ENCODE peak calls at places on chromosomes 3 and 15, in ten cellular contexts. One of them, this sample, is unnamed.

GRCh38 chr15:77531191-77532000 is 101.3 kb downstream of the LINGO1 start:
- DNase-seq in tibial nerve: no peak
- DNase-seq in transverse colon: no peak
- DNase-seq in heart left ventricle: no peak
- DNase-seq in body of pancreas: no peak
- DNase-seq in A549: no peak
- DNase-seq in breast epithelium: no peak
- DNase-seq in ovary: peak
- DNase-seq in endothelial cell of umbilical vein: no peak
- DNase-seq in adrenal gland: no peak
- DNase-seq in this sample: no peak

GRCh38 chr3:183117046-183117445 is 17.8 kb upstream of the MCCC1 start:
- DNase-seq in ovary: no peak
- DNase-seq in body of pancreas: no peak
- DNase-seq in A549: no peak
- DNase-seq in endothelial cell of umbilical vein: no peak
- DNase-seq in adrenal gland: no peak
- DNase-seq in transverse colon: no peak
- DNase-seq in breast epithelium: no peak
- DNase-seq in tibial nerve: no peak
- DNase-seq in heart left ventricle: no peak
- DNase-seq in this sample: no peak

GRCh38 chr3:134601539-134602439 is 49.0 kb downstream of the KY start:
- DNase-seq in transverse colon: no peak
- DNase-seq in body of pancreas: no peak
- DNase-seq in breast epithelium: no peak
- DNase-seq in tibial nerve: no peak
- DNase-seq in adrenal gland: peak
- DNase-seq in A549: no peak
- DNase-seq in ovary: peak
- DNase-seq in heart left ventricle: no peak
- DNase-seq in endothelial cell of umbilical vein: peak
- DNase-seq in this sample: peak

GRCh38 chr15:61379005-61379404 is 149.9 kb upstream of the RORA start:
- DNase-seq in heart left ventricle: no peak
- DNase-seq in transverse colon: no peak
- DNase-seq in A549: no peak
- DNase-seq in ovary: no peak
- DNase-seq in endothelial cell of umbilical vein: no peak
- DNase-seq in body of pancreas: no peak
- DNase-seq in adrenal gland: no peak
- DNase-seq in breast epithelium: no peak
- DNase-seq in tibial nerve: no peak
- DNase-seq in this sample: no peak

GRCh38 chr3:96266395-96267187 is 547.8 kb upstream of the EPHA6 start:
- DNase-seq in body of pancreas: peak
- DNase-seq in transverse colon: no peak
- DNase-seq in adrenal gland: no peak
- DNase-seq in tibial nerve: no peak
- DNase-seq in heart left ventricle: no peak
- DNase-seq in ovary: no peak
- DNase-seq in breast epithelium: no peak
- DNase-seq in endothelial cell of umbilical vein: peak
- DNase-seq in A549: peak
- DNase-seq in this sample: peak

GRCh38 chr15:52496776-52497470 is 31.8 kb downstream of the MYO5A start:
- DNase-seq in adrenal gland: no peak
- DNase-seq in transverse colon: no peak
- DNase-seq in A549: peak
- DNase-seq in heart left ventricle: no peak
- DNase-seq in body of pancreas: no peak
- DNase-seq in endothelial cell of umbilical vein: peak
- DNase-seq in tibial nerve: no peak
- DNase-seq in ovary: no peak
- DNase-seq in breast epithelium: no peak
- DNase-seq in this sample: no peak

GRCh38 chr3:177124882-177125281 is 72.4 kb downstream of the TBL1XR1 start:
- DNase-seq in body of pancreas: no peak
- DNase-seq in adrenal gland: no peak
- DNase-seq in transverse colon: no peak
- DNase-seq in ovary: no peak
- DNase-seq in A549: no peak
- DNase-seq in tibial nerve: no peak
- DNase-seq in heart left ventricle: no peak
- DNase-seq in endothelial cell of umbilical vein: no peak
- DNase-seq in breast epithelium: no peak
- DNase-seq in this sample: no peak

GRCh38 chr3:185460719-185461350 is 38.0 kb downstream of the TMEM41A start:
- DNase-seq in ovary: no peak
- DNase-seq in heart left ventricle: no peak
- DNase-seq in breast epithelium: no peak
- DNase-seq in tibial nerve: no peak
- DNase-seq in endothelial cell of umbilical vein: peak
- DNase-seq in A549: peak
- DNase-seq in body of pancreas: no peak
- DNase-seq in adrenal gland: no peak
- DNase-seq in transverse colon: no peak
- DNase-seq in this sample: peak

GRCh38 chr15:32730677-32731654 is 13.2 kb downstream of the GREM1 start:
- DNase-seq in heart left ventricle: no peak
- DNase-seq in transverse colon: peak
- DNase-seq in A549: no peak
- DNase-seq in adrenal gland: no peak
- DNase-seq in ovary: no peak
- DNase-seq in body of pancreas: peak
- DNase-seq in tibial nerve: no peak
- DNase-seq in endothelial cell of umbilical vein: peak
- DNase-seq in breast epithelium: no peak
- DNase-seq in this sample: no peak

GRCh38 chr3:149977391-149977790 is 6.7 kb upstream of the PFN2 start:
- DNase-seq in body of pancreas: no peak
- DNase-seq in A549: no peak
- DNase-seq in endothelial cell of umbilical vein: no peak
- DNase-seq in heart left ventricle: no peak
- DNase-seq in adrenal gland: no peak
- DNase-seq in tibial nerve: no peak
- DNase-seq in breast epithelium: no peak
- DNase-seq in transverse colon: no peak
- DNase-seq in ovary: no peak
- DNase-seq in this sample: no peak

GRCh38 chr3:23112491-23112890 is 90.6 kb upstream of the UBE2E2 start:
- DNase-seq in body of pancreas: no peak
- DNase-seq in breast epithelium: no peak
- DNase-seq in ovary: no peak
- DNase-seq in endothelial cell of umbilical vein: no peak
- DNase-seq in transverse colon: peak
- DNase-seq in heart left ventricle: no peak
- DNase-seq in tibial nerve: no peak
- DNase-seq in adrenal gland: no peak
- DNase-seq in A549: no peak
- DNase-seq in this sample: no peak

GRCh38 chr3:10426346-10427233 is 78.8 kb downstream of the ATP2B2 start:
- DNase-seq in endothelial cell of umbilical vein: no peak
- DNase-seq in A549: no peak
- DNase-seq in heart left ventricle: no peak
- DNase-seq in tibial nerve: no peak
- DNase-seq in body of pancreas: no peak
- DNase-seq in ovary: no peak
- DNase-seq in transverse colon: no peak
- DNase-seq in breast epithelium: no peak
- DNase-seq in adrenal gland: no peak
- DNase-seq in this sample: no peak
- TF ChIP-seq POLR2A in endothelial cell of umbilical vein: no peak
- TF ChIP-seq POLR2A in A549: no peak
- TF ChIP-seq POLR2A in heart left ventricle: no peak
- TF ChIP-seq POLR2A in tibial nerve: no peak
- TF ChIP-seq POLR2A in body of pancreas: no peak
- TF ChIP-seq POLR2A in ovary: no peak
- TF ChIP-seq POLR2A in transverse colon: no peak
- TF ChIP-seq POLR2A in breast epithelium: no peak
- TF ChIP-seq POLR2A in adrenal gland: no peak
- TF ChIP-seq POLR2A in this sample: no peak

GRCh38 chr3:184377882-184378445 is at the start of gene THPO:
- DNase-seq in adrenal gland: peak
- DNase-seq in ovary: no peak
- DNase-seq in A549: no peak
- DNase-seq in transverse colon: no peak
- DNase-seq in body of pancreas: peak
- DNase-seq in endothelial cell of umbilical vein: no peak
- DNase-seq in heart left ventricle: no peak
- DNase-seq in breast epithelium: no peak
- DNase-seq in tibial nerve: no peak
- DNase-seq in this sample: no peak
- TF ChIP-seq POLR2A in adrenal gland: no peak
- TF ChIP-seq POLR2A in ovary: no peak
- TF ChIP-seq POLR2A in A549: no peak
- TF ChIP-seq POLR2A in transverse colon: no peak
- TF ChIP-seq POLR2A in body of pancreas: no peak
- TF ChIP-seq POLR2A in endothelial cell of umbilical vein: no peak
- TF ChIP-seq POLR2A in heart left ventricle: no peak
- TF ChIP-seq POLR2A in breast epithelium: no peak
- TF ChIP-seq POLR2A in tibial nerve: no peak
- TF ChIP-seq POLR2A in this sample: no peak

GRCh38 chr15:63013052-63013808 is 29.3 kb upstream of the TPM1 start:
- DNase-seq in body of pancreas: no peak
- DNase-seq in tibial nerve: peak
- DNase-seq in A549: no peak
- DNase-seq in adrenal gland: no peak
- DNase-seq in transverse colon: no peak
- DNase-seq in ovary: no peak
- DNase-seq in endothelial cell of umbilical vein: peak
- DNase-seq in heart left ventricle: no peak
- DNase-seq in breast epithelium: no peak
- DNase-seq in this sample: peak

GRCh38 chr15:63008333-63009049 is 34.1 kb upstream of the TPM1 start:
- DNase-seq in adrenal gland: no peak
- DNase-seq in endothelial cell of umbilical vein: no peak
- DNase-seq in ovary: no peak
- DNase-seq in tibial nerve: no peak
- DNase-seq in transverse colon: no peak
- DNase-seq in heart left ventricle: no peak
- DNase-seq in A549: no peak
- DNase-seq in body of pancreas: no peak
- DNase-seq in breast epithelium: no peak
- DNase-seq in this sample: no peak

GRCh38 chr15:63012444-63012843 is 30.1 kb upstream of the TPM1 start:
- DNase-seq in body of pancreas: no peak
- DNase-seq in endothelial cell of umbilical vein: no peak
- DNase-seq in tibial nerve: no peak
- DNase-seq in transverse colon: no peak
- DNase-seq in heart left ventricle: no peak
- DNase-seq in adrenal gland: no peak
- DNase-seq in A549: no peak
- DNase-seq in breast epithelium: no peak
- DNase-seq in ovary: no peak
- DNase-seq in this sample: no peak

GRCh38 chr15:63010920-63011693 is 31.4 kb upstream of the TPM1 start:
- DNase-seq in endothelial cell of umbilical vein: no peak
- DNase-seq in breast epithelium: no peak
- DNase-seq in heart left ventricle: no peak
- DNase-seq in ovary: no peak
- DNase-seq in body of pancreas: no peak
- DNase-seq in transverse colon: no peak
- DNase-seq in A549: no peak
- DNase-seq in adrenal gland: no peak
- DNase-seq in tibial nerve: no peak
- DNase-seq in this sample: no peak

DNA sequence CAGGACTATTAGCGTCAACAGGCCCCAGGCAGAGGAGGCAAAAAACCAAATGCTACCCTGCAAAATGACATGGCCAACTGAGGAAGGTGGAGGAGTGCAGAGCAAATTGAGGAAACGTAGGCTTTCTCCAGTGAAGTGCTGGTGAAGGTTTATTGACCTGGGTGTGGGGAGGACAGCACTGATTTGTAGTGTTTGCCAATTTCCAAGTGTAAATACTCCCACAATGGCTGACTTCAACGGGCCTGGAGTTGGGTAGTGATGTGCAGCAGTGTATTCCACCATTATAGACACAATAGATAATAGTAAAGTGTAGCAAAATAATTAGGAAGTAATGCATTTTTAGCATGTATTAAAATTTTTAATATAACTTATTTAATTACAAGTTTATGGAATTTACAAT is 32.2 kb upstream of the TPM1 start:
- DNase-seq in endothelial cell of umbilical vein: no peak
- DNase-seq in adrenal gland: no peak
- DNase-seq in body of pancreas: no peak
- DNase-seq in tibial nerve: no peak
- DNase-seq in A549: no peak
- DNase-seq in ovary: no peak
- DNase-seq in breast epithelium: no peak
- DNase-seq in heart left ventricle: no peak
- DNase-seq in transverse colon: no peak
- DNase-seq in this sample: no peak
- TF ChIP-seq POLR2A in endothelial cell of umbilical vein: no peak
- TF ChIP-seq POLR2A in adrenal gland: no peak
- TF ChIP-seq POLR2A in body of pancreas: no peak
- TF ChIP-seq POLR2A in tibial nerve: no peak
- TF ChIP-seq POLR2A in A549: no peak
- TF ChIP-seq POLR2A in ovary: no peak
- TF ChIP-seq POLR2A in breast epithelium: no peak
- TF ChIP-seq POLR2A in heart left ventricle: no peak
- TF ChIP-seq POLR2A in transverse colon: no peak
- TF ChIP-seq POLR2A in this sample: no peak

GRCh38 chr3:49723631-49724551 is at the start of gene GMPPB:
- DNase-seq in tibial nerve: peak
- DNase-seq in adrenal gland: peak
- DNase-seq in heart left ventricle: peak
- DNase-seq in endothelial cell of umbilical vein: peak
- DNase-seq in transverse colon: peak
- DNase-seq in body of pancreas: peak
- DNase-seq in A549: peak
- DNase-seq in breast epithelium: peak
- DNase-seq in ovary: peak
- DNase-seq in this sample: peak
- TF ChIP-seq POLR2A in tibial nerve: peak
- TF ChIP-seq POLR2A in adrenal gland: peak
- TF ChIP-seq POLR2A in heart left ventricle: no peak
- TF ChIP-seq POLR2A in endothelial cell of umbilical vein: peak
- TF ChIP-seq POLR2A in transverse colon: peak
- TF ChIP-seq POLR2A in body of pancreas: peak
- TF ChIP-seq POLR2A in A549: peak
- TF ChIP-seq POLR2A in breast epithelium: peak
- TF ChIP-seq POLR2A in ovary: peak
- TF ChIP-seq POLR2A in this sample: peak

DNA sequence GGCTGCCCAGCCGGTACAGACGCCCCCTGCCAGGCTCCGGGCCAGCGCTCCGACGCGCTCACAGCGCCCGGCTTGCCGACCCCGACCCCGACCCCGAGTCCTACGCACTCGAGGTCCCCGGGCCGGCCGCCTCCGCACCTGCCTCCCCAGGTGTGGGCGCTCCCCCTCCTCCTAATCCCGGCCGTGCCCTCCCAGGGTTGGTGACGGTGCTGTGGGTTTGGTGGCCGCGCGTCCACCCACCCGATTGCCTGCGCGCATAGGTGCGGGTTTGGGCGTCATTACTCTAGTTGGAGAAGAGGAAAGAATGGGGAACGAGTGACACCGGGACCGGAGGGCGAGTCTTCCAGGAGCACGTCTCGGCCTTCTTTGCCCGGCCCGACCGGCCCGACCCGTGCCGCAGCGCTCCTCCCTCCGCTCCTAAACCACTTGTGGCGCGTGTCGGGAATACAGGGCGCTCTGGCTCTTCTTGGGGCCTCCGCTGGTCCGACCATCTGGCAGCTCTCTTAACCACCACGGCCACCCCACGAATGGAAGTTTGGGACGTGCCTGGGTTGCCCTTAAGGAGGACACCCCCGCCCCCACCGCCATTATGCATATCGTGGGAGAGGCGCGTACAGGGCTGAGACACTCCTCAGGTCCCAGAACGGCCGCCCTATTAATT is 814 bp upstream of the THRB start:
- DNase-seq in heart left ventricle: peak
- DNase-seq in body of pancreas: peak
- DNase-seq in tibial nerve: peak
- DNase-seq in breast epithelium: peak
- DNase-seq in A549: peak
- DNase-seq in adrenal gland: peak
- DNase-seq in ovary: peak
- DNase-seq in transverse colon: peak
- DNase-seq in endothelial cell of umbilical vein: no peak
- DNase-seq in this sample: no peak
- TF ChIP-seq POLR2A in heart left ventricle: no peak
- TF ChIP-seq POLR2A in body of pancreas: peak
- TF ChIP-seq POLR2A in tibial nerve: no peak
- TF ChIP-seq POLR2A in breast epithelium: no peak
- TF ChIP-seq POLR2A in A549: peak
- TF ChIP-seq POLR2A in adrenal gland: peak
- TF ChIP-seq POLR2A in ovary: no peak
- TF ChIP-seq POLR2A in transverse colon: peak
- TF ChIP-seq POLR2A in endothelial cell of umbilical vein: no peak
- TF ChIP-seq POLR2A in this sample: no peak

This sample was measured in H54.